ENCODE peak calls at places on chromosomes 1 and 21, in eight cellular contexts. One of them, this sample, is unnamed.

GRCh38 chr1:116488052-116488451 is 82.8 kb downstream of the CD58 start:
- DNase-seq in A549: no peak
- DNase-seq in left ventricle myocardium inferior: no peak
- DNase-seq in LHCN-M2: no peak
- DNase-seq in erythroblast: no peak
- DNase-seq in AG04449: no peak
- DNase-seq in IMR-90: no peak
- DNase-seq in activated CD8-positive, alpha-beta memory T cell treated with anti-CD3 and anti-CD28 coated beads for 1 hour: no peak
- DNase-seq in this sample: no peak

GRCh38 chr1:94115900-94116436 is 5.0 kb downstream of the ABCA4 start:
- DNase-seq in left ventricle myocardium inferior: no peak
- DNase-seq in activated CD8-positive, alpha-beta memory T cell treated with anti-CD3 and anti-CD28 coated beads for 1 hour: no peak
- DNase-seq in A549: no peak
- DNase-seq in erythroblast: no peak
- DNase-seq in LHCN-M2: no peak
- DNase-seq in AG04449: no peak
- DNase-seq in IMR-90: peak
- DNase-seq in this sample: no peak

GRCh38 chr1:234683856-234684632 is 74.1 kb upstream of the IRF2BP2 start:
- DNase-seq in AG04449: no peak
- DNase-seq in activated CD8-positive, alpha-beta memory T cell treated with anti-CD3 and anti-CD28 coated beads for 1 hour: no peak
- DNase-seq in A549: peak
- DNase-seq in erythroblast: peak
- DNase-seq in left ventricle myocardium inferior: peak
- DNase-seq in LHCN-M2: peak
- DNase-seq in IMR-90: peak
- DNase-seq in this sample: no peak

GRCh38 chr1:207519505-207520399 is 23.8 kb downstream of the CR1 start:
- DNase-seq in A549: no peak
- DNase-seq in activated CD8-positive, alpha-beta memory T cell treated with anti-CD3 and anti-CD28 coated beads for 1 hour: no peak
- DNase-seq in IMR-90: no peak
- DNase-seq in left ventricle myocardium inferior: no peak
- DNase-seq in AG04449: no peak
- DNase-seq in erythroblast: peak
- DNase-seq in LHCN-M2: no peak
- DNase-seq in this sample: no peak

GRCh38 chr1:47201179-47201578 is 11.3 kb upstream of the PDZK1IP1 start:
- DNase-seq in A549: no peak
- DNase-seq in left ventricle myocardium inferior: no peak
- DNase-seq in activated CD8-positive, alpha-beta memory T cell treated with anti-CD3 and anti-CD28 coated beads for 1 hour: no peak
- DNase-seq in IMR-90: peak
- DNase-seq in erythroblast: no peak
- DNase-seq in LHCN-M2: peak
- DNase-seq in AG04449: no peak
- DNase-seq in this sample: no peak

GRCh38 chr1:25771246-25772114 is 28.5 kb upstream of the SELENON start:
- DNase-seq in LHCN-M2: no peak
- DNase-seq in IMR-90: peak
- DNase-seq in AG04449: no peak
- DNase-seq in left ventricle myocardium inferior: peak
- DNase-seq in activated CD8-positive, alpha-beta memory T cell treated with anti-CD3 and anti-CD28 coated beads for 1 hour: no peak
- DNase-seq in A549: no peak
- DNase-seq in erythroblast: peak
- DNase-seq in this sample: no peak

GRCh38 chr1:165844933-165845332 is 17.5 kb downstream of the UCK2 start:
- DNase-seq in A549: no peak
- DNase-seq in IMR-90: no peak
- DNase-seq in activated CD8-positive, alpha-beta memory T cell treated with anti-CD3 and anti-CD28 coated beads for 1 hour: no peak
- DNase-seq in LHCN-M2: no peak
- DNase-seq in erythroblast: no peak
- DNase-seq in AG04449: no peak
- DNase-seq in left ventricle myocardium inferior: no peak
- DNase-seq in this sample: no peak

GRCh38 chr1:88276158-88276557 is 407.9 kb upstream of the PKN2 start:
- DNase-seq in left ventricle myocardium inferior: no peak
- DNase-seq in IMR-90: peak
- DNase-seq in AG04449: peak
- DNase-seq in activated CD8-positive, alpha-beta memory T cell treated with anti-CD3 and anti-CD28 coated beads for 1 hour: no peak
- DNase-seq in A549: peak
- DNase-seq in erythroblast: no peak
- DNase-seq in LHCN-M2: no peak
- DNase-seq in this sample: no peak

GRCh38 chr21:46320331-46320801 is 3.3 kb downstream of the C21orf58 start:
- DNase-seq in erythroblast: peak
- DNase-seq in IMR-90: no peak
- DNase-seq in A549: no peak
- DNase-seq in AG04449: no peak
- DNase-seq in activated CD8-positive, alpha-beta memory T cell treated with anti-CD3 and anti-CD28 coated beads for 1 hour: no peak
- DNase-seq in left ventricle myocardium inferior: no peak
- DNase-seq in LHCN-M2: no peak
- DNase-seq in this sample: no peak

GRCh38 chr1:35442737-35443136 is 114.5 kb downstream of the KIAA0319L start:
- DNase-seq in A549: no peak
- DNase-seq in left ventricle myocardium inferior: no peak
- DNase-seq in IMR-90: peak
- DNase-seq in AG04449: no peak
- DNase-seq in erythroblast: no peak
- DNase-seq in LHCN-M2: no peak
- DNase-seq in activated CD8-positive, alpha-beta memory T cell treated with anti-CD3 and anti-CD28 coated beads for 1 hour: no peak
- DNase-seq in this sample: no peak

GRCh38 chr1:60137406-60137805 is 63.8 kb upstream of the C1orf87 start:
- DNase-seq in IMR-90: no peak
- DNase-seq in AG04449: no peak
- DNase-seq in A549: no peak
- DNase-seq in LHCN-M2: no peak
- DNase-seq in activated CD8-positive, alpha-beta memory T cell treated with anti-CD3 and anti-CD28 coated beads for 1 hour: no peak
- DNase-seq in left ventricle myocardium inferior: no peak
- DNase-seq in erythroblast: no peak
- DNase-seq in this sample: no peak

GRCh38 chr21:19181604-19182140 is 778.1 kb upstream of the TMPRSS15 start:
- DNase-seq in erythroblast: no peak
- DNase-seq in A549: no peak
- DNase-seq in left ventricle myocardium inferior: no peak
- DNase-seq in LHCN-M2: no peak
- DNase-seq in IMR-90: no peak
- DNase-seq in activated CD8-positive, alpha-beta memory T cell treated with anti-CD3 and anti-CD28 coated beads for 1 hour: no peak
- DNase-seq in AG04449: no peak
- DNase-seq in this sample: no peak

GRCh38 chr1:207808911-207809555 is 57.2 kb downstream of the CD46 start:
- DNase-seq in erythroblast: no peak
- DNase-seq in left ventricle myocardium inferior: no peak
- DNase-seq in AG04449: no peak
- DNase-seq in A549: no peak
- DNase-seq in activated CD8-positive, alpha-beta memory T cell treated with anti-CD3 and anti-CD28 coated beads for 1 hour: no peak
- DNase-seq in LHCN-M2: no peak
- DNase-seq in IMR-90: no peak
- DNase-seq in this sample: no peak

GRCh38 chr1:39413902-39414528 is 77.4 kb upstream of the BMP8A start:
- DNase-seq in IMR-90: no peak
- DNase-seq in LHCN-M2: peak
- DNase-seq in erythroblast: no peak
- DNase-seq in A549: no peak
- DNase-seq in left ventricle myocardium inferior: no peak
- DNase-seq in activated CD8-positive, alpha-beta memory T cell treated with anti-CD3 and anti-CD28 coated beads for 1 hour: no peak
- DNase-seq in AG04449: no peak
- DNase-seq in this sample: no peak

GRCh38 chr1:176719478-176719877 is 256.5 kb downstream of the PAPPA2 start:
- DNase-seq in A549: no peak
- DNase-seq in activated CD8-positive, alpha-beta memory T cell treated with anti-CD3 and anti-CD28 coated beads for 1 hour: no peak
- DNase-seq in erythroblast: no peak
- DNase-seq in IMR-90: no peak
- DNase-seq in left ventricle myocardium inferior: no peak
- DNase-seq in LHCN-M2: no peak
- DNase-seq in AG04449: no peak
- DNase-seq in this sample: no peak

GRCh38 chr1:234932106-234932505 is 196.5 kb downstream of the TOMM20 start:
- DNase-seq in left ventricle myocardium inferior: no peak
- DNase-seq in AG04449: no peak
- DNase-seq in activated CD8-positive, alpha-beta memory T cell treated with anti-CD3 and anti-CD28 coated beads for 1 hour: no peak
- DNase-seq in erythroblast: no peak
- DNase-seq in IMR-90: no peak
- DNase-seq in A549: no peak
- DNase-seq in LHCN-M2: no peak
- DNase-seq in this sample: no peak

This sample was measured in effector memory CD8-positive, alpha-beta T cell.